ENCODE peak calls at places on chromosomes 12 and 14, in five cellular contexts. F is dorsolateral prefrontal cortex, Z is mammary epithelial cell, J is type B pancreatic cell, X is MM.1S. G is an unnamed sample.
A peak's percentile ranks its signal among the peaks of the same experiment; 100 is the strongest.

GRCh38 chr14:50299585-50299984 is 12.4 kb downstream of the L2HGDH start:
- DNase-seq in X (no peak), F (no peak), J (no peak), Z (no peak), G (no peak)

GRCh38 chr14:71651228-71651627 is 281.0 kb upstream of the RGS6 start:
- DNase-seq in X (no peak), F (no peak), Z (peak; percentile 72), J (no peak), G (peak; percentile 42)

GRCh38 chr12:116887897-116888296 is 6.7 kb upstream of the HRK start:
- DNase-seq in X (no peak), J (no peak), Z (no peak), F (no peak), G (no peak)

GRCh38 chr14:53509227-53509822 is 356.2 kb upstream of the DDHD1 start:
- DNase-seq in X (no peak), Z (peak; percentile 77), J (no peak), F (no peak), G (peak; percentile 49)

GRCh38 chr12:114671664-114672476 is 12.1 kb downstream of the TBX3 start:
- DNase-seq in X (no peak), Z (peak; percentile 56), F (no peak), J (no peak), G (no peak)

GRCh38 chr14:76846331-76847047 is 20.3 kb downstream of the LRRC74A start:
- DNase-seq in J (no peak), Z (no peak), F (no peak), X (no peak), G (no peak)

GRCh38 chr14:96711559-96712267 is 85.5 kb upstream of the VRK1 start:
- DNase-seq in J (no peak), X (no peak), F (no peak), Z (no peak), G (no peak)

GRCh38 chr12:111446044-111446581 is 40.4 kb downstream of the SH2B3 start:
- DNase-seq in X (no peak), F (peak; percentile 59), J (peak; percentile 60), Z (no peak), G (peak; percentile 43)

GRCh38 chr12:291153-291723 is 28.6 kb upstream of the SLC6A13 start:
- DNase-seq in Z (no peak), J (no peak), X (no peak), F (no peak), G (no peak)

GRCh38 chr14:106691601-106692291 is 1165.4 kb downstream of the TMEM121 start:
- DNase-seq in Z (no peak), F (no peak), J (peak; percentile 71), X (peak; percentile 87), G (no peak)

GRCh38 chr12:109500406-109501185 is 23.2 kb downstream of the UBE3B start:
- DNase-seq in J (no peak), X (no peak), Z (no peak), F (no peak), G (no peak)

GRCh38 chr12:69540606-69541386 is 44.5 kb upstream of the CCT2 start:
- DNase-seq in X (no peak), Z (no peak), J (no peak), F (no peak), G (no peak)

GRCh38 chr12:124538194-124539082 is 29.0 kb downstream of the NCOR2 start:
- DNase-seq in J (no peak), F (no peak), Z (no peak), X (no peak), G (no peak)

GRCh38 chr14:95901014-95901413 is 24.4 kb downstream of the TUNAR start:
- DNase-seq in J (no peak), Z (no peak), X (no peak), F (no peak), G (peak; percentile 32)

GRCh38 chr12:115467531-115467930 is 783.6 kb upstream of the TBX3 start:
- DNase-seq in J (no peak), X (no peak), Z (no peak), F (no peak), G (no peak)

GRCh38 chr12:2414810-2415567 is 362.2 kb downstream of the CACNA1C start:
- DNase-seq in J (no peak), X (no peak), Z (no peak), F (no peak), G (peak; percentile 38)

GRCh38 chr12:84599539-84599938 is 313.1 kb downstream of the SLC6A15 start:
- DNase-seq in X (no peak), Z (peak; percentile 38), F (no peak), J (no peak), G (peak; percentile 27)

GRCh38 chr12:116766285-116766684 is 28.2 kb downstream of the RNFT2 start:
- DNase-seq in Z (no peak), J (no peak), X (no peak), F (no peak), G (no peak)

GRCh38 chr12:96025518-96025917 is 9.9 kb downstream of the LTA4H start:
- DNase-seq in J (no peak), X (no peak), Z (no peak), F (no peak), G (no peak)

GRCh38 chr12:94427520-94428381 is 31.9 kb downstream of the CEP83 start:
- DNase-seq in F (no peak), J (no peak), Z (peak; percentile 2), X (no peak), G (peak; percentile 65)

GRCh38 chr14:76073732-76074131 is 78.0 kb upstream of the GPATCH2L start:
- DNase-seq in X (no peak), J (no peak), Z (no peak), F (no peak), G (no peak)

GRCh38 chr12:124767075-124767821 is 96.4 kb downstream of the SCARB1 start:
- DNase-seq in X (peak; percentile 38), J (peak; percentile 93), Z (peak; percentile 43), F (peak; percentile 88), G (peak; percentile 65)

GRCh38 chr12:47899466-47899865 is 5.3 kb downstream of the VDR start:
- DNase-seq in X (no peak), J (no peak), Z (no peak), F (no peak), G (no peak)

GRCh38 chr12:32586390-32586789 is 92.7 kb upstream of the DNM1L start:
- DNase-seq in X (no peak), J (no peak), Z (peak; percentile 84), F (no peak), G (peak; percentile 56)

GRCh38 chr12:49483621-49484020 is 55.2 kb upstream of the KCNH3 start:
- DNase-seq in F (no peak), X (no peak), J (no peak), Z (peak; percentile 25), G (no peak)

GRCh38 chr14:42475289-42475688 is 868.6 kb downstream of the LRFN5 start:
- DNase-seq in Z (no peak), F (no peak), J (no peak), X (no peak), G (no peak)

GRCh38 chr14:105945891-105946290 is 419.5 kb downstream of the TMEM121 start:
- DNase-seq in Z (no peak), F (no peak), J (no peak), X (no peak), G (peak; percentile 16)

GRCh38 chr12:26195641-26196423 is 459 bp downstream of the SSPN start:
- DNase-seq in Z (peak; percentile 70), F (peak; percentile 71), J (peak; percentile 75), X (peak; percentile 43), G (no peak)

GRCh38 chr12:81128930-81129554 is 51.2 kb downstream of the ACSS3 start:
- DNase-seq in F (peak; percentile 5), X (peak; percentile 65), Z (peak; percentile 27), J (no peak), G (peak; percentile 56)

GRCh38 chr12:124637586-124637985 is 70.2 kb upstream of the NCOR2 start:
- DNase-seq in J (no peak), X (no peak), F (peak; percentile 62), Z (peak; percentile 86), G (peak; percentile 81)

GRCh38 chr14:94904636-94905035 is 134.7 kb upstream of the GSC start:
- DNase-seq in Z (no peak), F (no peak), X (no peak), J (no peak), G (no peak)

GRCh38 chr12:19449814-19450213 is 10.5 kb downstream of the AEBP2 start:
- DNase-seq in Z (no peak), X (no peak), J (no peak), F (no peak), G (no peak)

GRCh38 chr14:51458563-51458955 is 193.2 kb upstream of the FRMD6 start:
- DNase-seq in X (no peak), J (no peak), Z (peak; percentile 87), F (no peak), G (peak; percentile 81)

GRCh38 chr12:42498549-42499247 is 90.8 kb downstream of the PRICKLE1 start:
- DNase-seq in X (no peak), F (no peak), J (no peak), Z (no peak), G (no peak)

GRCh38 chr12:34606749-34607519 is 584.6 kb downstream of the ALG10 start:
- DNase-seq in X (no peak), J (peak; percentile 59), F (no peak), Z (no peak), G (no peak)

GRCh38 chr14:70822706-70823185 is 13.4 kb upstream of the MAP3K9 start:
- DNase-seq in F (peak; percentile 36), J (no peak), Z (no peak), X (peak; percentile 17), G (no peak)

DNA sequence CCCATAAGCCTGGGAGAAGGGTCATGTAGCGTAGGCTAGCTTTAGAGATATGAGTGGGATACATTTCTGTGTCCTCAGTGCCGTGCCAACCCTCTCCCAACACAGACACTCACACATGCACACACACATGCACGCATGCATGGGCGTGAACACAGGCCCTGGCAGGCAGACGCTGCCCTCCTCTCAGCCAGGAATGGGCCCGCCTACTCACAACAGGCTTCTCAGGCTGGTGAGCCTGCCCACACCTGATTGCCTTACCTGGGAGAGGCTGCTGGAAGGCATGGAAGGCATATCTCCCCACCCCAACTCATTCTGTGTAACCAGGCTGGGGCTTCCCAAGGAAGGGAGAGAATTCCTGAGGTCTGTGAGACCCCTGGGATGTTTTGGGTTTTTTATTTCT is 12.8 kb upstream of the ACVR1B start:
- DNase-seq in X (no peak), F (no peak), Z (peak; percentile 35), J (no peak), G (no peak)
- TF ChIP-seq CTCF in X (no peak), F (no peak), Z (no peak), J (no peak), G (no peak)

GRCh38 chr12:120438495-120439198 is 734 bp downstream of the COX6A1 start:
- DNase-seq in J (no peak), F (no peak), Z (no peak), X (no peak), G (peak; percentile 10)

GRCh38 chr12:120439646-120440247 is 1.8 kb downstream of the COX6A1 start:
- DNase-seq in J (peak; percentile 77), Z (peak; percentile 57), X (peak; percentile 47), F (peak; percentile 31), G (peak; percentile 74)

GRCh38 chr12:120432772-120433525 is 5.0 kb upstream of the COX6A1 start:
- DNase-seq in F (no peak), J (no peak), Z (no peak), X (no peak), G (no peak)

GRCh38 chr12:120437735-120438494 is at the start of gene COX6A1:
- DNase-seq in F (peak; percentile 97), J (peak; percentile 94), Z (peak; percentile 98), X (peak; percentile 97), G (peak; percentile 98)
- TF ChIP-seq CTCF in F (peak; percentile 37), J (no peak), Z (peak; percentile 21), X (no peak), G (no peak)

GRCh38 chr14:80364274-80364673 is 153.0 kb upstream of the DIO2 start:
- DNase-seq in Z (no peak), X (no peak), J (no peak), F (no peak), G (peak; percentile 34)
- TF ChIP-seq CTCF in Z (peak; percentile 50), X (peak; percentile 26), J (peak; percentile 67), F (no peak), G (no peak)

GRCh38 chr14:86640288-86640687 is 1110.3 kb downstream of the FLRT2 start:
- DNase-seq in F (no peak), J (no peak), Z (no peak), X (no peak), G (no peak)
- TF ChIP-seq CTCF in F (no peak), J (no peak), Z (no peak), X (no peak), G (no peak)

G was measured in MCF 10A.